ENCODE peak calls at places on chromosomes 4 and X, in six cellular contexts. L, U, S, F, B and V are unnamed samples.

GRCh38 chr4:140071806-140072205 is 82.2 kb downstream of the MAML3 start:
- DNase-seq in L (no peak), U (peak), S (peak), F (peak), B (no peak), V (no peak)

GRCh38 chr4:104577405-104577804 is 82.7 kb upstream of the CXXC4 start:
- DNase-seq in L (no peak), U (no peak), S (no peak), F (no peak), B (no peak), V (no peak)

GRCh38 chr4:131644619-131645018 is 1504.5 kb upstream of the PCDH10 start:
- DNase-seq in L (peak), U (no peak), S (no peak), F (peak), B (no peak), V (no peak)

GRCh38 chr4:56728512-56728911 is 47.4 kb upstream of the HOPX start:
- DNase-seq in L (no peak), U (peak), S (peak), F (no peak), B (no peak), V (no peak)

GRCh38 chr4:157204634-157205244 is 15.8 kb upstream of the GRIA2 start:
- DNase-seq in L (peak), U (no peak), S (no peak), F (peak), B (no peak), V (no peak)

GRCh38 chrX:20252392-20253231 is 14.1 kb downstream of the RPS6KA3 start:
- DNase-seq in L (peak), U (no peak), S (no peak), F (peak), B (peak), V (peak)

GRCh38 chr4:83231620-83232056 is 53.0 kb downstream of the COQ2 start:
- DNase-seq in L (no peak), U (no peak), S (no peak), F (peak), B (no peak), V (no peak)

GRCh38 chr4:141028024-141028529 is 105.2 kb downstream of the RNF150 start:
- DNase-seq in L (no peak), U (no peak), S (peak), F (no peak), B (no peak), V (no peak)

GRCh38 chr4:38011484-38012162 is 51.4 kb downstream of the PTTG2 start:
- DNase-seq in L (no peak), U (no peak), S (no peak), F (no peak), B (no peak), V (no peak)

GRCh38 chr4:80143305-80143679 is 54.0 kb upstream of the PRDM8 start:
- DNase-seq in L (no peak), U (no peak), S (no peak), F (no peak), B (no peak), V (no peak)

GRCh38 chr4:184343400-184344177 is 125.9 kb upstream of the ENPP6 start:
- DNase-seq in L (peak), U (peak), S (peak), F (peak), B (peak), V (peak)

GRCh38 chr4:94305468-94306225 is 37.0 kb downstream of the HPGDS start:
- DNase-seq in L (no peak), U (no peak), S (no peak), F (no peak), B (no peak), V (no peak)

GRCh38 chr4:24956091-24956490 is 43.2 kb upstream of the CCDC149 start:
- DNase-seq in L (no peak), U (no peak), S (no peak), F (no peak), B (no peak), V (no peak)

GRCh38 chrX:15436220-15436619 is 52.0 kb upstream of the VEGFD start:
- DNase-seq in L (no peak), U (no peak), S (no peak), F (no peak), B (no peak), V (no peak)

GRCh38 chr4:184763150-184763780 is 29.4 kb upstream of the CENPU start:
- DNase-seq in L (no peak), U (no peak), S (no peak), F (no peak), B (no peak), V (no peak)

GRCh38 chrX:281166-281999 is at the start of gene PLCXD1:
- DNase-seq in L (peak), U (no peak), S (peak), F (peak), B (peak), V (no peak)

GRCh38 chr4:41718907-41719306 is 29.6 kb downstream of the PHOX2B start:
- DNase-seq in L (no peak), U (no peak), S (peak), F (no peak), B (no peak), V (no peak)

GRCh38 chr4:128385683-128386304 is 98.2 kb upstream of the PGRMC2 start:
- DNase-seq in L (no peak), U (no peak), S (no peak), F (peak), B (no peak), V (no peak)
- TF ChIP-seq CTCF in L (no peak), U (no peak), S (no peak), F (no peak), B (no peak), V (no peak)

GRCh38 chr4:89420507-89420906 is 112.9 kb upstream of the GPRIN3 start:
- DNase-seq in L (no peak), U (no peak), S (no peak), F (no peak), B (no peak), V (no peak)
- TF ChIP-seq CTCF in L (no peak), U (no peak), S (no peak), F (no peak), B (no peak), V (no peak)

DNA sequence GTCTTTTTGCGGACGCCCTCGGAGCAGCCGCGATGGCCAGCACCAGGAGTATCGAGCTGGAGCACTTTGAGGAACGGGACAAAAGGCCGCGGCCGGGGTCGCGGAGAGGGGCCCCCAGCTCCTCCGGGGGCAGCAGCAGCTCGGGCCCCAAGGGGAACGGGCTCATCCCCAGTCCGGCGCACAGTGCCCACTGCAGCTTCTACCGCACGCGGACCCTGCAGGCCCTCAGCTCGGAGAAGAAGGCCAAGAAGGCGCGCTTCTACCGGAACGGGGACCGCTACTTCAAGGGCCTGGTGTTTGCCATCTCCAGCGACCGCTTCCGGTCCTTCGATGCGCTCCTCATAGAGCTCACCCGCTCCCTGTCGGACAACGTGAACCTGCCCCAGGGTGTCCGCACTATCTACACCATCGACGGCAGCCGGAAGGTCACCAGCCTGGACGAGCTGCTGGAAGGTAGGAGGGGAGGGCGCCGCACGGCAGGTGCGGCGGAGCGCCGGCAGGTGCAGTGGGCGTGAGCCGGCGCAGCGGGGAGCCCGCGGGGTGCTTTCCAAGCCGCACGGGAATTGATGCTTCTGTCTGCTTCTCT is 844 bp downstream of the DCLK2 start:
- DNase-seq in L (peak), U (no peak), S (no peak), F (peak), B (peak), V (peak)
- TF ChIP-seq CTCF in L (no peak), U (no peak), S (no peak), F (no peak), B (peak), V (no peak)

DNA sequence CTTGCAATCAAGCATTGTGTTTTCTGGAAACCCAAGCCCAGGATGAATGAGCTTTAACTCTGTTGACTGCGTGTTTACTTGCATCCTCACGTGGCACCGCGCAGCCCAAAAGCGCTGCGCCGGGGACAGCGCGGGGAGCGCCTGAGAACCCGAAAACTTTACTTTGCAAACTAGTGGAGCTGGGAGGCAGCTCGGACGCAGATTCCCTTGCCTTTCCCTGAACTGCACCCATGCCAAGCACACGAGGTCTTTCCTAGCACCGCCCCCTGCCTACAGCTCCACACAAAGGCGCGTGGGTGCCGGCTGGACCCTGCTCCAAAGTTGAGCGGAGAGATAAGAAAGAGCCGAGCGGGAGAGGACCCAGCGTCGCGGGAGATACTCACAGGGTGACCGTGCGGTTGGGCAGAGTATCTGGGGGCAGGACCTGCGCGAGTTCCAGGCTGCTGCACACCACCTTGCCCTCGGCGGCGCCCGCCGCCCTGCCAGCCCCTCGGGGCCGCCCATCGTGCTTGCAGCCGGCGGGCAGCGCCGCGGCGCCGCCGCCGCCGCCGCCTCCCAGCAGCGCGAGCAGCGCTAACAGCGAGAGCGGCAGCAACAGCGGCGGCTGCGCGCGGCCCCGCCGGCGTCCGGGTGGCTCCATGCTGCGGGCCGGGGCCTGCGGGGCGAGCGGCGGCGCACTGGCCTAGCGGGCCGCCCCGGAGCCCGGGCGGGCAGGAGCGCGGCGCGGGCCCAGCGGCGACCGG is 550 bp downstream of the ADGRA3 start:
- DNase-seq in L (peak), U (peak), S (peak), F (peak), B (peak), V (no peak)
- TF ChIP-seq CTCF in L (no peak), U (no peak), S (peak), F (no peak), B (no peak), V (no peak)

DNA sequence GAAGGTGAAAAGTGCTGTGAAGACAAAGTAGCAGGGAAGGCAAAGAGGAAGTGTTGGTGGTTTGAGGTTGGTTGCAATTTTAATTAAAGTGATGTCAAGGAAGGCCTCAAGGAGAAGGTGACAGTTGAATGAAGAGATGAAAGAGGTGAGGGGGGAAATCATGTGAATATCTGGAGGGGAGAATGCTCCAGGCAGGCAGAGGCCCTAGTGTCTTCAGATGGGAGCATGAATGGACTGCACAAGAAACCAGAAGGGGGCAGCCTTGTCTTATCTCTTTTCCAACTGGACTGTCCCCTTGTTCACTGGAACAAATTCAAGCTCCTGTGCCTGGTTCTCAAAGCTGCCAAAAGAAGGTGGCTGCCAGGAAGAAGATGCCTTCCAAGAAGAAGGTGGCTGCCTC is 68.4 kb downstream of the MAOB start:
- DNase-seq in L (peak), U (no peak), S (no peak), F (no peak), B (no peak), V (no peak)
- TF ChIP-seq CTCF in L (no peak), U (no peak), S (peak), F (no peak), B (no peak), V (no peak)

DNA sequence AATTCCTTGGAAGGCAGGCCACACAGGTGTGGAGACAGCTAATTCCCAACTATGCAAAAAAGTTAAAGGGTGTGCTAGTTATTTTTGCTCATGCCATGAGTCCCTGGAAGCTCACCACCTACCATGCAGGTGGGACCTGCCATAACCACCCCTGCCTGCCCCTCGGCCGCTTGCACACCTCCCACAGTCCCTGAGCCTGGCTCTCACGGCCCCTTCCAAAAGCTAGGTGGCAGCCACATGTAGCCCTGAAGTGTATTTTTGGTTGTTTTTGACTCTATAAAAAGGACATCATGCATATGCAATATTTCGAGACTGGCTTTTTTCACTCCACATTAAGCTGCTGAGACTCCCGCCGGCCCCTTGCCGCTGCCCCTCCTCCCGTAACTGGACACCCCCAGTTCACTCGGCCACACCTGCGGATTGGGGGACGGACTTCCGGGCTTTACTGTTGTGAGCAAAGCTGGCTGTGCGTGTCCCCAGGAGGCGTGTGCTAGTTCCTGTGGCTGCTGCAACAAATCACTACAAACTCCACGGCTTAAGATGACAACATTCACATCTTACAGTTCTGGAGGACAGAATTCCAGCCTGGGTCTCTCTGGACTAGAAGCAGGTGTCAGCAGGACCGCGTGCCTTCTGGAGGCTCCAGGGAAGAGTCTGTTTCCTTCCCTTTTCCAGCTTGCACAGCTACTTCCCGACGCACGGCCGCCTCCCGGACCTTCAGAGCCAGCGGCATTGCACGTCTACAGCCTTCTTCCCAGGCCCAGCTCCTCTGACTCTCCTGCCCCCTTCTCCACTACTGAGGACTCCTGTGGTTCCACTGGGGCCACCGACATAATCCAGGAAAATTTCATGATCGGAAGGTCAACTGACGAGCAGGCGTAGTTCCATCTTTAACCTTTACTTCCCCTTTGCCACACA is 24.8 kb downstream of the ZFYVE28 start:
- DNase-seq in L (peak), U (no peak), S (no peak), F (peak), B (no peak), V (no peak)
- TF ChIP-seq CTCF in L (no peak), U (no peak), S (no peak), F (no peak), B (no peak), V (no peak)

DNA sequence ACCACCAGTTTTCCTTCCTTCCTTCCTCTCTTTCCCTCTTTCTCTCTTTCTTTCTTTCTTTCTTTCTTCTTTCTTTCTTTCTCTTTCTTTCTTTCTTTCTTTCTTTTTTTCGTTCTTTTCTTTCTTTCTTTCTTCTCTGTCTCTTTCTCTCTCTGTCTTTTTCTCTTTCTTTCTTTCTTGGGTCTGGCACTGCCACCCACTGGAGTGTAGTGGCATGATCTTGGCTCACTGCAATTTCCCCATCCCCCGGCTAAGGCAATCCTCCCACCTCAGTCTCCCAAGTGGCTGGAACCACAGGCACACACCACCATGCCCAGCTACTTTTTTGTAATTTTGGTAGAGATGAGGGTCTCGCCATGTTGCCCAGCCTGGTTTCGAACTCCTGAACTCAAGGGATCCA is 51.6 kb upstream of the NHS start:
- DNase-seq in L (no peak), U (no peak), S (no peak), F (no peak), B (no peak), V (no peak)
- TF ChIP-seq CTCF in L (no peak), U (no peak), S (no peak), F (no peak), B (no peak), V (no peak)

GRCh38 chr4:159229164-159229563 is 126.3 kb downstream of the RAPGEF2 start:
- DNase-seq in L (no peak), U (no peak), S (peak), F (no peak), B (no peak), V (no peak)

GRCh38 chr4:159227378-159227777 is 124.5 kb downstream of the RAPGEF2 start:
- DNase-seq in L (no peak), U (no peak), S (no peak), F (no peak), B (no peak), V (no peak)

GRCh38 chr4:159232465-159233106 is 129.7 kb downstream of the RAPGEF2 start:
- DNase-seq in L (no peak), U (no peak), S (no peak), F (no peak), B (no peak), V (no peak)

GRCh38 chr4:159224412-159224811 is 121.5 kb downstream of the RAPGEF2 start:
- DNase-seq in L (no peak), U (no peak), S (no peak), F (no peak), B (no peak), V (no peak)

GRCh38 chr4:159227984-159228383 is 125.1 kb downstream of the RAPGEF2 start:
- DNase-seq in L (peak), U (peak), S (peak), F (no peak), B (peak), V (no peak)
- TF ChIP-seq CTCF in L (no peak), U (peak), S (no peak), F (no peak), B (no peak), V (no peak)

GRCh38 chr4:28686618-28687017 is 1826.0 kb downstream of the STIM2 start:
- DNase-seq in L (peak), U (no peak), S (no peak), F (peak), B (peak), V (no peak)
- TF ChIP-seq CTCF in L (peak), U (no peak), S (no peak), F (peak), B (peak), V (no peak)

GRCh38 chr4:121050251-121050650 is 22.1 kb downstream of the NDNF start:
- DNase-seq in L (no peak), U (no peak), S (no peak), F (no peak), B (no peak), V (no peak)
- TF ChIP-seq CTCF in L (no peak), U (no peak), S (peak), F (no peak), B (peak), V (no peak)